ENCODE peak calls at places on chromosomes 7 and 10, in ten cellular contexts. W, E, Z, L, K, F, T, O, S and R are unnamed samples.

GRCh38 chr10:50426485-50426884 is 175.2 kb upstream of the ASAH2 start:
- DNase-seq in W (no peak), O (no peak), L (no peak), S (no peak), F (no peak), T (no peak), E (no peak), K (no peak), Z (no peak), R (no peak)

GRCh38 chr7:50793115-50793946 is 10.6 kb upstream of the GRB10 start:
- DNase-seq in S (peak; percentile 76), Z (no peak), O (peak; percentile 16), T (peak; percentile 45), F (no peak), W (no peak), K (peak; percentile 90), E (peak; percentile 73), L (peak; percentile 72), R (peak; percentile 87)

GRCh38 chr10:29734980-29735627 is 100.3 kb upstream of the SVIL start:
- DNase-seq in W (no peak), F (peak; percentile 91), K (peak; percentile 94), Z (no peak), O (peak; percentile 56), E (peak; percentile 71), L (peak; percentile 40), S (peak; percentile 53), T (peak; percentile 12), R (no peak)

GRCh38 chr10:43350139-43350538 is 21.3 kb upstream of the FXYD4 start:
- DNase-seq in Z (no peak), T (no peak), E (peak; percentile 51), S (peak; percentile 22), K (no peak), F (no peak), L (no peak), W (no peak), O (no peak), R (no peak)

GRCh38 chr10:33942508-33942907 is 608.0 kb upstream of the NRP1 start:
- DNase-seq in K (no peak), Z (no peak), E (no peak), F (no peak), S (no peak), W (no peak), O (no peak), T (no peak), L (no peak), R (no peak)

GRCh38 chr7:28586736-28587135 is 174.4 kb downstream of the CREB5 start:
- DNase-seq in L (no peak), K (no peak), T (no peak), F (no peak), W (no peak), O (no peak), E (no peak), S (no peak), Z (no peak), R (no peak)

GRCh38 chr10:43773736-43774135 is 125.1 kb upstream of the ZNF32 start:
- DNase-seq in O (no peak), Z (no peak), K (no peak), F (no peak), T (no peak), L (no peak), S (no peak), W (no peak), E (no peak), R (no peak)

GRCh38 chr7:100604078-100604975 is 2.2 kb downstream of the PCOLCE start:
- DNase-seq in Z (no peak), L (peak; percentile 90), S (peak; percentile 81), E (peak; percentile 75), W (no peak), T (peak; percentile 33), O (peak; percentile 87), K (peak; percentile 95), F (no peak), R (peak; percentile 89)

GRCh38 chr10:118712930-118713634 is 41.7 kb downstream of the CACUL1 start:
- DNase-seq in T (no peak), S (no peak), E (no peak), Z (no peak), F (no peak), W (no peak), O (no peak), K (no peak), L (no peak), R (no peak)

GRCh38 chr10:77168161-77168560 is 469.4 kb downstream of the KCNMA1 start:
- DNase-seq in Z (no peak), O (no peak), L (no peak), F (no peak), T (no peak), E (no peak), K (no peak), W (no peak), S (no peak), R (no peak)

GRCh38 chr10:127370601-127371000 is 174.2 kb upstream of the INSYN2A start:
- DNase-seq in T (no peak), E (no peak), Z (no peak), L (no peak), O (no peak), W (no peak), K (no peak), F (no peak), S (no peak), R (no peak)
- TF ChIP-seq CTCF in T (no peak), E (no peak), Z (no peak), L (no peak), O (no peak), W (no peak), K (no peak), F (no peak), S (no peak), R (no peak)

GRCh38 chr7:132842478-132842877 is 239.4 kb downstream of the CHCHD3 start:
- DNase-seq in O (no peak), E (no peak), S (no peak), L (no peak), K (no peak), T (no peak), Z (no peak), F (no peak), W (no peak), R (no peak)

GRCh38 chr7:132840197-132840596 is 241.7 kb downstream of the CHCHD3 start:
- DNase-seq in W (no peak), T (no peak), S (no peak), L (no peak), Z (no peak), E (no peak), K (no peak), F (no peak), O (no peak), R (no peak)

DNA sequence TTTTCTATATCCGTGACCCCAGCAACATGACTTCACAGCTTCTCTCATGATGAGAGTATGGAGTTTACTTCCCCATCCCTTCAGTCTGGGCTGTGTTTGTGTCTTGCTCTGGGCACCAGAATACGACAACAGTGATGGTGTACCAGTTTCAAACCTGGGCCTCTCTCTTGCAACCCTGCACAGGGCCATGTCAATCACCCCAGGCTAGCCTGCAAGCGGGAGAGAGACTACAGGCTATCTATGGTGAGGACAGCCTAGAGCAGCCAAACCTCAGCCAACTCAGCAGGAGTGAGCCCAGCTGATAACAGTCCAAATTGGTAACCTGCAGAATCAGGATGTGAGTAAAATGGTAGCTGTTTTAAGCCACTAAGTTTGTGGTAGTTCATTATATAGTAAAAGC is 235.8 kb downstream of the CHCHD3 start:
- DNase-seq in S (no peak), K (no peak), F (no peak), E (no peak), L (no peak), Z (no peak), T (no peak), O (no peak), W (no peak), R (no peak)
- TF ChIP-seq CTCF in S (no peak), K (no peak), F (no peak), E (no peak), L (no peak), Z (no peak), T (no peak), O (no peak), W (no peak), R (no peak)

GRCh38 chr10:110871236-110872084 is at the start of gene PDCD4:
- DNase-seq in E (peak; percentile 99), S (peak; percentile 99), W (peak; percentile 87), Z (peak; percentile 90), T (peak; percentile 98), F (peak; percentile 100), O (peak; percentile 97), L (peak; percentile 80), K (peak; percentile 98), R (peak; percentile 99)

GRCh38 chr10:110873951-110874350 is 2.2 kb downstream of the PDCD4 start:
- DNase-seq in E (no peak), Z (no peak), O (no peak), S (no peak), W (no peak), T (no peak), F (no peak), K (no peak), L (no peak), R (no peak)

GRCh38 chr10:110870823-110871235 is 899 bp upstream of the PDCD4 start:
- DNase-seq in S (peak; percentile 15), F (no peak), E (no peak), W (no peak), Z (no peak), O (no peak), L (no peak), T (no peak), K (no peak), R (no peak)

GRCh38 chr10:110872984-110873569 is 1.3 kb downstream of the PDCD4 start:
- DNase-seq in W (no peak), T (no peak), K (no peak), S (peak; percentile 12), E (no peak), F (no peak), O (no peak), L (no peak), Z (no peak), R (no peak)

DNA sequence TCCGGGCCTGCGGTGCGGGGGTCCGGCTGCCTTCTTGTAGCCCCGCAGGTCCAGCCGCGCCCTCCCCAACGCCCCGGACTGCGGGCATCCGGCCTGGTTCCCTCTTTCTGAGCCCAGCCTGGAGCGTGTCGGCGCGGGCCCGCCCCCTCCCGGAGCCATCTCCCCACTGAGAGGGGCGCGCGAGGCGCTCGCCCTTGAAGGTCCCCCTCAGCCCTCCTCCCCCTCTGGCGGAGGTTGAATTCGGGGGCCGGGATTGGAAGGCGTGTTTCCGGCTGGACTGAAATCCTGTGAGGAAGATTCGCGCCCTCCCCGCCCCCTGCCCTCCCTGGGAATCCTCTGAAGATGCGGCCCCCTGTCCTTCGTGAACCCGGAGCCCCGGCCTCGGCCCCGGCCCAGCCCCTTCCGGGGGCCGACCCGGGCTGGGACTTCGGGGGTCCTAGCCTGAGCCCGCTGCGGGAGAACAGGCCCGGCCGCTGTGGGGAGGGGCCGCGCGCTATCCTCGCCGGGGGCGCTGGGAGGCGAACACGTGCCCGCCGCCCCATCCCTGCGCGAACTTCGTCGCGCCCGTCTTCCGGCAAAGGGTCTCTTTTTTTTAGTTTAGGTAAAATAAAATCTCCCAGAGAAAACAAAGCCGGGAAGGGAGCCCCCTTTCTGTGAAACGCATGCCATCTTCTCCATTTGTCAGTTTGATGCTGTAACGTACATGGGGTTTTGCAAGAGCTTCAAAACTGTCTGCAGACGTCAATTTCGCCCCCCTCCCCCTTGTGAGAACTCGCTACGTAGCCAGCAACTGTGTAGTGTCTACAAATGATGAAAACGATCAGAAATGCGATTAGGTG is 636 bp downstream of the PDCD4 start:
- DNase-seq in W (peak; percentile 53), T (peak; percentile 85), S (peak; percentile 87), F (peak; percentile 88), O (peak; percentile 94), Z (no peak), E (peak; percentile 77), K (peak; percentile 97), L (peak; percentile 24), R (no peak)
- TF ChIP-seq CTCF in W (peak; percentile 34), T (peak; percentile 44), S (no peak), F (no peak), O (peak; percentile 15), Z (peak; percentile 33), E (no peak), K (peak; percentile 9), L (peak; percentile 15), R (peak; percentile 17)

GRCh38 chr10:19488592-19489280 is 327.5 kb upstream of the PLXDC2 start:
- DNase-seq in T (no peak), S (peak; percentile 65), O (peak; percentile 9), K (peak; percentile 71), L (no peak), Z (no peak), E (no peak), F (no peak), W (no peak), R (no peak)
- TF ChIP-seq CTCF in T (peak; percentile 27), S (peak; percentile 34), O (no peak), K (no peak), L (no peak), Z (no peak), E (no peak), F (no peak), W (no peak), R (no peak)